ENCODE peak calls at places on chromosomes 12 and 14, in ten cellular contexts. One of them, this sample, is unnamed.

GRCh38 chr12:108906971-108907370 is 27.1 kb downstream of the DAO start:
- DNase-seq in left ventricle myocardium superior: no peak
- DNase-seq in GOT3: no peak
- DNase-seq in choroid plexus epithelial cell: no peak
- DNase-seq in progenitor cell of endocrine pancreas: no peak
- DNase-seq in activated T-cell treated with anti-CD3 and anti-CD28 coated beads, Interleukin-2, amount 50 U/mL, for 72 hours: no peak
- DNase-seq in EH: no peak
- DNase-seq in esophagus squamous epithelium: no peak
- DNase-seq in Caki2: no peak
- DNase-seq in HFFc6: no peak
- DNase-seq in this sample: no peak

GRCh38 chr12:80792861-80793260 is 76.1 kb downstream of the MYF5 start:
- DNase-seq in EH: no peak
- DNase-seq in GOT3: no peak
- DNase-seq in choroid plexus epithelial cell: no peak
- DNase-seq in Caki2: no peak
- DNase-seq in activated T-cell treated with anti-CD3 and anti-CD28 coated beads, Interleukin-2, amount 50 U/mL, for 72 hours: no peak
- DNase-seq in left ventricle myocardium superior: no peak
- DNase-seq in progenitor cell of endocrine pancreas: no peak
- DNase-seq in esophagus squamous epithelium: no peak
- DNase-seq in HFFc6: no peak
- DNase-seq in this sample: no peak

GRCh38 chr14:59297070-59297766 is 108.8 kb downstream of the DAAM1 start:
- DNase-seq in esophagus squamous epithelium: no peak
- DNase-seq in progenitor cell of endocrine pancreas: no peak
- DNase-seq in choroid plexus epithelial cell: no peak
- DNase-seq in Caki2: no peak
- DNase-seq in left ventricle myocardium superior: no peak
- DNase-seq in HFFc6: no peak
- DNase-seq in GOT3: no peak
- DNase-seq in activated T-cell treated with anti-CD3 and anti-CD28 coated beads, Interleukin-2, amount 50 U/mL, for 72 hours: no peak
- DNase-seq in EH: peak; percentile 52
- DNase-seq in this sample: no peak

GRCh38 chr12:106152334-106152733 is 13.6 kb upstream of the NUAK1 start:
- DNase-seq in EH: no peak
- DNase-seq in esophagus squamous epithelium: no peak
- DNase-seq in HFFc6: no peak
- DNase-seq in Caki2: no peak
- DNase-seq in activated T-cell treated with anti-CD3 and anti-CD28 coated beads, Interleukin-2, amount 50 U/mL, for 72 hours: no peak
- DNase-seq in progenitor cell of endocrine pancreas: no peak
- DNase-seq in GOT3: no peak
- DNase-seq in choroid plexus epithelial cell: no peak
- DNase-seq in left ventricle myocardium superior: no peak
- DNase-seq in this sample: no peak

GRCh38 chr14:51539571-51540037 is 112.1 kb upstream of the FRMD6 start:
- DNase-seq in choroid plexus epithelial cell: peak; percentile 87
- DNase-seq in esophagus squamous epithelium: no peak
- DNase-seq in left ventricle myocardium superior: no peak
- DNase-seq in HFFc6: peak; percentile 72
- DNase-seq in Caki2: peak; percentile 85
- DNase-seq in activated T-cell treated with anti-CD3 and anti-CD28 coated beads, Interleukin-2, amount 50 U/mL, for 72 hours: no peak
- DNase-seq in GOT3: no peak
- DNase-seq in EH: peak; percentile 91
- DNase-seq in progenitor cell of endocrine pancreas: no peak
- DNase-seq in this sample: peak; percentile 95

GRCh38 chr14:106286697-106287290 is 760.4 kb downstream of the TMEM121 start:
- DNase-seq in left ventricle myocardium superior: no peak
- DNase-seq in activated T-cell treated with anti-CD3 and anti-CD28 coated beads, Interleukin-2, amount 50 U/mL, for 72 hours: peak; percentile 17
- DNase-seq in esophagus squamous epithelium: no peak
- DNase-seq in HFFc6: no peak
- DNase-seq in Caki2: no peak
- DNase-seq in choroid plexus epithelial cell: no peak
- DNase-seq in EH: no peak
- DNase-seq in GOT3: no peak
- DNase-seq in progenitor cell of endocrine pancreas: no peak
- DNase-seq in this sample: no peak

GRCh38 chr14:21261824-21262223 is 7.4 kb downstream of the HNRNPC start:
- DNase-seq in choroid plexus epithelial cell: no peak
- DNase-seq in Caki2: no peak
- DNase-seq in EH: no peak
- DNase-seq in left ventricle myocardium superior: no peak
- DNase-seq in activated T-cell treated with anti-CD3 and anti-CD28 coated beads, Interleukin-2, amount 50 U/mL, for 72 hours: no peak
- DNase-seq in esophagus squamous epithelium: no peak
- DNase-seq in progenitor cell of endocrine pancreas: no peak
- DNase-seq in GOT3: no peak
- DNase-seq in HFFc6: no peak
- DNase-seq in this sample: no peak

GRCh38 chr14:104803916-104804371 is 3.0 kb downstream of the ZBTB42 start:
- DNase-seq in progenitor cell of endocrine pancreas: no peak
- DNase-seq in activated T-cell treated with anti-CD3 and anti-CD28 coated beads, Interleukin-2, amount 50 U/mL, for 72 hours: no peak
- DNase-seq in left ventricle myocardium superior: no peak
- DNase-seq in HFFc6: no peak
- DNase-seq in esophagus squamous epithelium: no peak
- DNase-seq in EH: peak; percentile 47
- DNase-seq in Caki2: no peak
- DNase-seq in choroid plexus epithelial cell: peak; percentile 23
- DNase-seq in GOT3: no peak
- DNase-seq in this sample: no peak

GRCh38 chr12:1435456-1435855 is 158.9 kb downstream of the FBXL14 start:
- DNase-seq in Caki2: no peak
- DNase-seq in esophagus squamous epithelium: no peak
- DNase-seq in EH: peak; percentile 43
- DNase-seq in left ventricle myocardium superior: no peak
- DNase-seq in activated T-cell treated with anti-CD3 and anti-CD28 coated beads, Interleukin-2, amount 50 U/mL, for 72 hours: no peak
- DNase-seq in choroid plexus epithelial cell: peak; percentile 63
- DNase-seq in GOT3: no peak
- DNase-seq in progenitor cell of endocrine pancreas: no peak
- DNase-seq in HFFc6: no peak
- DNase-seq in this sample: peak; percentile 21

GRCh38 chr12:127425474-127425873 is 841.5 kb upstream of the TMEM132C start:
- DNase-seq in HFFc6: no peak
- DNase-seq in GOT3: no peak
- DNase-seq in activated T-cell treated with anti-CD3 and anti-CD28 coated beads, Interleukin-2, amount 50 U/mL, for 72 hours: no peak
- DNase-seq in progenitor cell of endocrine pancreas: no peak
- DNase-seq in left ventricle myocardium superior: no peak
- DNase-seq in esophagus squamous epithelium: no peak
- DNase-seq in choroid plexus epithelial cell: no peak
- DNase-seq in Caki2: no peak
- DNase-seq in EH: no peak
- DNase-seq in this sample: no peak

This sample was measured in astrocyte of the hippocampus.